ENCODE peak calls at places on chromosomes 1 and 21, in four cellular contexts. One of them, this sample, is unnamed.

GRCh38 chr21:21971384-21971783 is 973.2 kb downstream of the NCAM2 start:
- DNase-seq in astrocyte of the spinal cord: no peak
- DNase-seq in HS-5: no peak
- DNase-seq in HepG2: no peak
- DNase-seq in this sample: no peak

GRCh38 chr1:40316595-40317393 is at the start of gene COL9A2:
- DNase-seq in astrocyte of the spinal cord: no peak
- DNase-seq in HepG2: peak; percentile 64
- DNase-seq in HS-5: no peak
- DNase-seq in this sample: no peak

GRCh38 chr1:8326265-8326664 is 8.4 kb downstream of the SLC45A1 start:
- DNase-seq in astrocyte of the spinal cord: no peak
- DNase-seq in HepG2: no peak
- DNase-seq in HS-5: no peak
- DNase-seq in this sample: no peak

GRCh38 chr21:45790427-45790826 is 146.9 kb downstream of the PCBP3 start:
- DNase-seq in astrocyte of the spinal cord: no peak
- DNase-seq in HepG2: no peak
- DNase-seq in HS-5: no peak
- DNase-seq in this sample: no peak

GRCh38 chr1:201563941-201564340 is 25.0 kb downstream of the NAV1 start:
- DNase-seq in astrocyte of the spinal cord: no peak
- DNase-seq in HS-5: no peak
- DNase-seq in HepG2: no peak
- DNase-seq in this sample: no peak

GRCh38 chr1:207004931-207005830 is 27.4 kb downstream of the C1orf116 start:
- DNase-seq in HS-5: no peak
- DNase-seq in astrocyte of the spinal cord: peak; percentile 61
- DNase-seq in HepG2: peak; percentile 73
- DNase-seq in this sample: peak; percentile 74

GRCh38 chr21:31781737-31782136 is 49.8 kb upstream of the SCAF4 start:
- DNase-seq in HepG2: no peak
- DNase-seq in astrocyte of the spinal cord: peak; percentile 54
- DNase-seq in HS-5: no peak
- DNase-seq in this sample: peak; percentile 53

GRCh38 chr1:86416343-86416742 is 7.6 kb upstream of the CLCA2 start:
- DNase-seq in astrocyte of the spinal cord: no peak
- DNase-seq in HS-5: no peak
- DNase-seq in HepG2: no peak
- DNase-seq in this sample: no peak

GRCh38 chr1:112888630-112889029 is 67.4 kb downstream of the SLC16A1 start:
- DNase-seq in HS-5: no peak
- DNase-seq in HepG2: no peak
- DNase-seq in astrocyte of the spinal cord: no peak
- DNase-seq in this sample: no peak

GRCh38 chr1:223017291-223017690 is 125.8 kb downstream of the TLR5 start:
- DNase-seq in astrocyte of the spinal cord: no peak
- DNase-seq in HepG2: no peak
- DNase-seq in HS-5: no peak
- DNase-seq in this sample: no peak

GRCh38 chr1:204961765-204962419 is 81.1 kb upstream of the CNTN2 start:
- DNase-seq in astrocyte of the spinal cord: no peak
- DNase-seq in HS-5: no peak
- DNase-seq in HepG2: no peak
- DNase-seq in this sample: no peak

GRCh38 chr21:38920631-38921398 is 115.1 kb downstream of the ETS2 start:
- DNase-seq in astrocyte of the spinal cord: peak; percentile 86
- DNase-seq in HS-5: peak; percentile 26
- DNase-seq in HepG2: no peak
- DNase-seq in this sample: peak; percentile 72

GRCh38 chr1:10208537-10208936 is 1.8 kb upstream of the KIF1B start:
- DNase-seq in astrocyte of the spinal cord: no peak
- DNase-seq in HepG2: no peak
- DNase-seq in HS-5: no peak
- DNase-seq in this sample: no peak

This sample was measured in IMR-90.